ENCODE peak calls at places on chromosomes 11 and 22, in four cellular contexts. G, J, Q and T are unnamed samples.

GRCh38 chr11:126507646-126508045 is 152.2 kb downstream of the ST3GAL4 start:
- DNase-seq in G (no peak), J (no peak), Q (no peak), T (no peak)

GRCh38 chr11:11163256-11163655 is 189.8 kb downstream of the CSNK2A3 start:
- DNase-seq in G (no peak), J (no peak), Q (no peak), T (peak)

GRCh38 chr11:77876045-77876444 is 55.1 kb downstream of the AAMDC start:
- DNase-seq in G (no peak), J (no peak), Q (no peak), T (no peak)

GRCh38 chr11:10388574-10388973 is 66.5 kb upstream of the AMPD3 start:
- DNase-seq in G (no peak), J (no peak), Q (no peak), T (no peak)

GRCh38 chr11:80443177-80443576 is 1002.3 kb upstream of the TENM4 start:
- DNase-seq in G (no peak), J (no peak), Q (no peak), T (no peak)

GRCh38 chr11:130001491-130002351 is 914 bp downstream of the PRDM10 start:
- DNase-seq in G (peak), J (peak), Q (peak), T (peak)

GRCh38 chr22:38777087-38777671 is 16.8 kb downstream of the DNAL4 start:
- DNase-seq in G (no peak), J (no peak), Q (no peak), T (no peak)

GRCh38 chr11:59802639-59803176 is 7.9 kb downstream of the MRPL16 start:
- DNase-seq in G (peak), J (peak), Q (no peak), T (peak)

GRCh38 chr22:24421428-24421931 is 5.9 kb upstream of the ADORA2A start:
- DNase-seq in G (no peak), J (no peak), Q (no peak), T (no peak)

GRCh38 chr11:8066911-8067455 is 14.0 kb upstream of the TUB start:
- DNase-seq in G (no peak), J (no peak), Q (no peak), T (no peak)

GRCh38 chr11:3132271-3132781 is 32.8 kb downstream of the OSBPL5 start:
- DNase-seq in G (no peak), J (no peak), Q (no peak), T (no peak)

GRCh38 chr11:64716471-64717267 is 6.3 kb downstream of the NRXN2 start:
- DNase-seq in G (no peak), J (no peak), Q (no peak), T (no peak)

GRCh38 chr11:114075891-114076441 is 16.5 kb downstream of the ZBTB16 start:
- DNase-seq in G (peak), J (no peak), Q (no peak), T (peak)

GRCh38 chr11:20337526-20338154 is 25.9 kb upstream of the HTATIP2 start:
- DNase-seq in G (peak), J (no peak), Q (no peak), T (peak)

GRCh38 chr11:69799097-69799496 is 20.1 kb downstream of the FGF3 start:
- DNase-seq in G (no peak), J (no peak), Q (no peak), T (no peak)

GRCh38 chr11:35763772-35764171 is 101.2 kb downstream of the TRIM44 start:
- DNase-seq in G (no peak), J (no peak), Q (no peak), T (no peak)

GRCh38 chr11:6618117-6619020 is 853 bp downstream of the TPP1 start:
- DNase-seq in G (peak), J (no peak), Q (no peak), T (peak)

GRCh38 chr11:11524436-11525038 is 97.3 kb downstream of the GALNT18 start:
- DNase-seq in G (peak), J (no peak), Q (no peak), T (no peak)

GRCh38 chr11:132168326-132168725 is 797.9 kb downstream of the NTM start:
- DNase-seq in G (no peak), J (no peak), Q (no peak), T (no peak)

GRCh38 chr11:71342951-71343827 is 90.8 kb upstream of the SHANK2 start:
- DNase-seq in G (peak), J (peak), Q (peak), T (peak)

GRCh38 chr11:72226701-72227100 is 2.1 kb downstream of the INPPL1 start:
- DNase-seq in G (no peak), J (no peak), Q (no peak), T (no peak)

GRCh38 chr11:61922539-61922938 is 5.2 kb upstream of the RAB3IL1 start:
- DNase-seq in G (peak), J (no peak), Q (peak), T (peak)

GRCh38 chr22:41818011-41818410 is 14.9 kb upstream of the SREBF2 start:
- DNase-seq in G (no peak), J (no peak), Q (no peak), T (no peak)

GRCh38 chr11:17382046-17382728 is 6.3 kb downstream of the KCNJ11 start:
- DNase-seq in G (peak), J (no peak), Q (no peak), T (peak)

GRCh38 chr11:105719073-105719846 is 109.4 kb downstream of the GRIA4 start:
- DNase-seq in G (peak), J (peak), Q (no peak), T (peak)

GRCh38 chr11:121933694-121934093 is 182.3 kb downstream of the BLID start:
- DNase-seq in G (peak), J (no peak), Q (no peak), T (peak)

DNA sequence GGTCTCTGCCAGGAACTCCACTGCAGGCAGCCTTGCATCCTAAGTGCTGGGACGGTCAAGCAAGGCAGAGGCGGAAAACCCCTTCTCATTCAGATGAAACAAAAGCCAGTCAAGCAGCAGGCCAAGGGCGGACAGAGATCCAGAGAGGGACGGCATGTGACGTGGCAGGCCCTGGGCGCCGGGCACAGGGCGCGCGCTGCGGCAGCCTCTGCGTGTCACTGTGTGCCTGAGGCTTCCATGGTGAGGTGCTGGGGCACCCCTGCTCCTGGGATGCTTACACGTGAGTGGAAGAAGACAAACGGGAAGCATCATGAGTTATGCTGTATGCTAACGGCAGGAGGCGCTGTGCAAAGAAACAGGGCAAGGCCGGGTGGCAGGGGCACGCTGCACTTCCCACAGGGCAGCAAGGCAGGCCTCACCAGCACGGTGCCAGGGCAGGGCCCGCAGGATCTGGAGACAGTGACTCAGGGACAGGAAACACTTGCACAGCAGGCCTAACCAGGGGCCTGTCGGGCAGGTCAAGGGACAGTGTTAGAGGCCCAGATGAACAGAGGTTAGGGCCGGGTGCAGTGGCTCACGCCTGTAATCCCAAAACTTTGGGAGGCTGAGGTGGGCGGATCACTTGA is 6.1 kb downstream of the TOLLIP start:
- DNase-seq in G (no peak), J (peak), Q (peak), T (peak)
- TF ChIP-seq CTCF in G (peak), J (peak), Q (peak), T (no peak)

GRCh38 chr11:106959386-106959785 is 58.9 kb downstream of the GUCY1A2 start:
- DNase-seq in G (no peak), J (no peak), Q (no peak), T (no peak)

GRCh38 chr11:106959800-106960199 is 58.5 kb downstream of the GUCY1A2 start:
- DNase-seq in G (no peak), J (no peak), Q (no peak), T (no peak)

GRCh38 chr11:106961048-106961447 is 57.2 kb downstream of the GUCY1A2 start:
- DNase-seq in G (no peak), J (no peak), Q (no peak), T (no peak)

GRCh38 chr11:106958506-106959248 is 59.6 kb downstream of the GUCY1A2 start:
- DNase-seq in G (no peak), J (no peak), Q (no peak), T (no peak)

DNA sequence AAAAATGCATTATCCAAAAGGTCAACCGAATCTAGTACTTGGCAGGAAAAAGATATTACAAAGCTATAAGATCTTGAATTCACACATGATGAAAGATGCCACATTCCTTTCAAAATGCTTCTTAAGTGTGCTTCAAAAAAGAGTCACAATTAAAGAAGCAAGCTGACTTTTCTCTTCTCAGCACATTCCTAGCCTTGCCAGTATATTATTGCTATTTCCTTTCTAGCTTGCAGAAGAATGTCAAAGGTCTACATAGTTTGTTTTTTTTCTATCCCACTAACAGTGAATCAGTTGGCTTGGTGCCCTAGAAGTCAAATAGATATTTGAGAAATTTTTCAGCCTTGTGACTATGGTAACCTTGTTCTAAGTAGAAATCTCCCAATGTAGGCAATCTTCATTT is 56.8 kb downstream of the GUCY1A2 start:
- DNase-seq in G (peak), J (no peak), Q (no peak), T (peak)
- H3K4me3 ChIP-seq in G (no peak), J (peak), Q (no peak), T (no peak)

GRCh38 chr11:93648168-93648567 is 13.3 kb upstream of the CEP295 start:
- DNase-seq in G (peak), J (no peak), Q (no peak), T (peak)
- TF ChIP-seq CTCF in G (peak), J (peak), Q (no peak), T (peak)

GRCh38 chr11:124896071-124896750 is 1.5 kb downstream of the ROBO4 start:
- DNase-seq in G (no peak), J (no peak), Q (no peak), T (no peak)

GRCh38 chr11:124898711-124899110 is 1.0 kb upstream of the ROBO4 start:
- DNase-seq in G (no peak), J (no peak), Q (no peak), T (peak)

GRCh38 chr11:124895471-124895971 is 2.1 kb downstream of the ROBO4 start:
- DNase-seq in G (no peak), J (no peak), Q (no peak), T (no peak)

GRCh38 chr11:124897681-124898680 is at the start of gene ROBO4:
- DNase-seq in G (peak), J (no peak), Q (no peak), T (peak)

DNA sequence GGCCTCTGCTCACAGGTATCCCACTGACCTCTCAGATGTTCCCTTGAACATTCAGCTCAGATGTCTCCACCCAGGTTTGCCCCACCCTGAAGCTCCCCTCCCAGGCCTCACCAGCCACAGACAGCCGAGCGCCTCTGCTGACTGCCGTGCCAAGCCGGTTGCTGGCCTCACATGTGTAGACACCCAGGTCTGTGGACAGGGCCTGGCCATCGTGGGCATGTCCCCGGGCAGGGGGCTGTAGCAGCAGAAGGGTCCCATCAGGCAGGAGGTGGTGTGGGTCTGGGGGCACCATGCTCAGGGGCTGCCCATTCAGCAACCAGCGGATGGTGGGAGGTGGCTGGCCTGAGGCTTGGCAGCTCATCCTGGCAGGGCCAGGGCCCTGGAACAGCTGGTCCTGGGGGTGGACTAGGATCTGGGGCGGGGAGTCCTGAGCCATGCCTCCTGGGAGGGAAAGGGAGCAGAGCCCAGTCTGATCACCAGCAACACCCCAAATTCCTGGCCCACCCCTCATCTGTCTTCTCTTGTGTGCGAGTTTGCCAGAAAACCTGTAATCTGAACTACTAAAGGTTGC is 759 bp downstream of the ROBO4 start:
- DNase-seq in G (no peak), J (no peak), Q (no peak), T (peak)
- H3K4me3 ChIP-seq in G (no peak), J (no peak), Q (no peak), T (no peak)

GRCh38 chr22:46795845-46796565 is 33.6 kb downstream of the TBC1D22A start:
- DNase-seq in G (no peak), J (no peak), Q (no peak), T (no peak)

GRCh38 chr22:46798041-46798365 is 35.6 kb downstream of the TBC1D22A start:
- DNase-seq in G (no peak), J (no peak), Q (no peak), T (no peak)

GRCh38 chr22:46796566-46797195 is 34.2 kb downstream of the TBC1D22A start:
- DNase-seq in G (no peak), J (no peak), Q (no peak), T (no peak)

GRCh38 chr22:46798366-46799057 is 36.1 kb downstream of the TBC1D22A start:
- DNase-seq in G (peak), J (peak), Q (peak), T (peak)

DNA sequence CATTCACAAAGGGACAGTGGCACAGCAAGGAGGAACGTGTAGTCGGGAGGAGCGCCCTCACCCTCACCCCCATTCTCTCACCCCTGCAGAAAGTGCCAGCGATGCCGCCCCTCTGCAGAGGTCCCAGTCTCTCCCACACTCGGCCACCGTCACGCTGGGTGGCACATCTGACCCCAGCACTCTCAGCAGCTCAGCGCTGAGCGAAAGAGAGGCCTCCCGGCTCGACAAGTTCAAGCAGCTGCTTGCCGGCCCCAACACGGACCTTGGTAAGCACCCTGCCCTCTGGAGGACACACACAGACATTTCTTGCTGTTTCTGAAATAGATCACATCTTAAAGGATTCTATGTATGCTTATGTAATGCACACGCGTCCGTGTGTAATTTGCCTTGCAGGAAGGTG is 34.9 kb downstream of the TBC1D22A start:
- DNase-seq in G (peak), J (no peak), Q (no peak), T (peak)
- TF ChIP-seq CTCF in G (peak), J (peak), Q (no peak), T (peak)

DNA sequence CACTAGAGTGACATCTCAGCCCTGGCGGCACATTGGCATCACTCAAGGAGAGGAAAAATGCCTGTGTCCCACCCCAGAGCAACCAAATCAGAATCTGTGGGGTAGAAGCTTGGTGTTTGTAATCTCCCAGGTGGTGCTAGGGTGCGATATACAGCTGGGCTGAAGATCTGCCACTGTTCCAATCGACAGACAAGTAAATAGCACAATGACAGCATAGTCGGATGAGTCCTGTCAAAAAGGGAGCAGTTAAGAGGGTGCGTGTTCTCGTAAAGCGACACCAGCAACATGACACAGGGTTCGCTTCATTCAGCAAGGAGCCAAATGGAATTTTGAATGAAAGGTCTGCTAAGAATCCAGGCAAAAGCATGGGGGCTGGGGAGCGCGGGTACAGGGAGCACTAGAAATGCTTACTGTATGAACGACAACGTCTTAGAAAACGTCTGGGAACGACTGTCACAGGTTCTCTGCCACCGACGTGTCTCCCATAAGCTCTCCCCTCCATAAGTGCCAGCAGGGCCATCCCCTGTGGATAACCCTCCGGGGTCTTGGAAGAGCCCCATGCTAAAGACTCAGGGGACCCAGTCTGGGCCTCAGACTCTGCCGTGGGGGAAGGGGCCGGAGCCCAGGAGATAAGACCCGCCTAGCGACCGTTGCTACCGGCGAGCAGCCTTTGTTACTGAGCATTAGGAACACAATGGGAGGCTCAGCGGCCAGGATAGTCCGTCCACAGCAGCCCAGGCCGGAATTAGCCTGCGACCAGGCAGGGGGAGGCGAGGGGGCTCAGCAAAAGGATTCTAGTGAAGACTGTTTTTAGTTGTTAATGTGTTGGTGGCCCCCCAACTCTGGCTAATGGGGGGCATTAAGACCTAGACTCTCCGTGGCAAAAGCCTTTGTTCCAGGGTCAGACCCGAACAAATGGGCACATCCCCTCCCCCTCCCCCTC is 20.8 kb downstream of the ADA2 start:
- DNase-seq in G (no peak), J (no peak), Q (no peak), T (no peak)
- H3K4me3 ChIP-seq in G (no peak), J (no peak), Q (no peak), T (peak)

GRCh38 chr11:118175031-118175531 is 1.4 kb downstream of the SCN2B start:
- DNase-seq in G (peak), J (peak), Q (no peak), T (peak)

GRCh38 chr11:118175600-118176399 is 639 bp downstream of the SCN2B start:
- DNase-seq in G (no peak), J (no peak), Q (no peak), T (no peak)

GRCh38 chr11:118176400-118177134 is at the start of gene SCN2B:
- DNase-seq in G (peak), J (no peak), Q (no peak), T (no peak)

DNA sequence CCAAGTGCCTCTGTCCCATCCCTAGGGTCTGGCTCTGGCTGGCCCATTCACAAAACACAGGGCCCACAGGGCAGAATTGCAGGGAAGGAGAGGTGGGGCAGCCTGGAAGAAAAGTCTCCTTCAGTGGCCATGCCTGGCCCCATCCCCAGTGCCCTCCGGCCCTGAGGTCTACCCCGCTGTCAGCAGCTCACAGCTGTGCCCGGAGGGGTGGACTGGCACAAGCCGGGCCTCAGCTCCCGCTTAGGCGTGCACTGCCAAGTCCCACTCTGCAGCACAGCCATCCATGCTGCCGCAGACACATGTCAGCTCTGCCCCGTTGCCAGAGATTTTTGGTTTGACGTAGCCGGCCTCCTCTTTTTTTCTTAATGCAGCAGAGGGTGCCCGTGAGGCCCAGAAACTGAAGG is 3.9 kb upstream of the SCN2B start:
- DNase-seq in G (no peak), J (no peak), Q (peak), T (peak)
- TF ChIP-seq CTCF in G (no peak), J (no peak), Q (no peak), T (no peak)

DNA sequence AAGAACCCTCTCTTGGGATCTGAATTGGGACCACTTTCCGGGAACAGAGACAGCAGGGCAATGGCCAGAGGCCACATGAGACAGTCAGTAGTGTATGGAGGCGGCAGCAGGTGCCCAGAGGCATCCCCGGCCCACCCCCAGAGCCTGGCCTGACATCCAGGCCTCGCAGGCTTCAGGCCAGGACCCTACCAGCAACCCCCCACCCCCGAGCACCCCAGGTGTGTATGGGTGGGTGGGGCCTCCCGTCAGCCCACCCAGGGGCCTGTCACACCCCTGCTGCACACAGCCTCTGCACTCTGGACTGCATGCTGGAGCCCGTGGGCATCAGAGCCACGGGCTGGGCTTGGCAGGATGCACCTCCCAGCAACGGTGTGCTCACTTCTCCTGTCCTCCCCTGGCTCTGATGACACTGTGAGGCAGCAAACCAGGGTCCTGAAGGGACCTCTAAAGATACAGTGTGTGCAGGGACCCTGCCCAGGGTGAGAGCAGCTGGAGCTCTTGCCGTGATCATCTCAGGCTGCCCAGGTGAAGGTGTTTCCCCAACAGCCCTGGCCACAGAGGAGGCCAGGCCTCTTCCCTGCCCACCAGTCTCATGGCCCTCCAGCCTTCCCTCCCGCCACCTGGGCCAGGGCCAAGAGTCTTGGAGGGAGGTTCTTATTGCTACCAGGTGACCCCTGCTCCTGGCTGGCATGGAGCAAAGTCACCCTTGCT is 88.8 kb upstream of the SEPTIN5 start:
- DNase-seq in G (no peak), J (no peak), Q (no peak), T (no peak)
- H3K4me3 ChIP-seq in G (no peak), J (no peak), Q (no peak), T (no peak)